ENCODE peak calls at places on chromosomes 6 and 20, in four cellular contexts. Q, W, R and B are unnamed samples.
A peak's percentile ranks its signal among the peaks of the same experiment; 100 is the strongest.

GRCh38 chr6:30884521-30885480 is 482 bp downstream of the DDR1 start:
- DNase-seq in Q (peak; percentile 77), W (peak; percentile 78), R (no peak), B (no peak)

GRCh38 chr20:3071610-3072529 is at the start of gene OXT:
- DNase-seq in Q (no peak), W (no peak), R (no peak), B (no peak)

GRCh38 chr20:17533396-17533795 is 2.2 kb upstream of the BFSP1 start:
- DNase-seq in Q (peak; percentile 39), W (peak; percentile 35), R (no peak), B (peak; percentile 71)

GRCh38 chr20:51498765-51499540 is 43.6 kb downstream of the NFATC2 start:
- DNase-seq in Q (no peak), W (no peak), R (no peak), B (no peak)

GRCh38 chr20:31953749-31954148 is 1.9 kb upstream of the PDRG1 start:
- DNase-seq in Q (no peak), W (no peak), R (no peak), B (no peak)

GRCh38 chr6:124119591-124119990 is 315.9 kb downstream of the NKAIN2 start:
- DNase-seq in Q (no peak), W (no peak), R (no peak), B (no peak)

GRCh38 chr6:157092736-157093135 is 230.6 kb downstream of the TMEM242 start:
- DNase-seq in Q (no peak), W (no peak), R (no peak), B (no peak)

GRCh38 chr6:138523347-138524210 is 24.3 kb upstream of the NHSL1 start:
- DNase-seq in Q (no peak), W (no peak), R (no peak), B (no peak)

GRCh38 chr20:17972121-17972520 is 3.3 kb downstream of the MGME1 start:
- DNase-seq in Q (no peak), W (no peak), R (no peak), B (no peak)

GRCh38 chr20:61185841-61186601 is 66.0 kb upstream of the CDH4 start:
- DNase-seq in Q (no peak), W (no peak), R (no peak), B (no peak)

GRCh38 chr6:37489697-37490336 is 9.9 kb downstream of the CCDC167 start:
- DNase-seq in Q (peak; percentile 68), W (no peak), R (no peak), B (peak; percentile 39)

GRCh38 chr6:108559884-108560462 is 744 bp upstream of the FOXO3 start:
- DNase-seq in Q (peak; percentile 70), W (peak; percentile 73), R (no peak), B (peak; percentile 39)

GRCh38 chr6:37979392-37980221 is 160.1 kb downstream of the ZFAND3 start:
- DNase-seq in Q (no peak), W (no peak), R (no peak), B (no peak)

GRCh38 chr20:12012241-12013222 is 94.8 kb downstream of the BTBD3 start:
- DNase-seq in Q (peak; percentile 54), W (peak; percentile 44), R (peak; percentile 12), B (peak; percentile 67)

GRCh38 chr6:21831531-21832291 is 238.2 kb downstream of the SOX4 start:
- DNase-seq in Q (no peak), W (no peak), R (no peak), B (no peak)

DNA sequence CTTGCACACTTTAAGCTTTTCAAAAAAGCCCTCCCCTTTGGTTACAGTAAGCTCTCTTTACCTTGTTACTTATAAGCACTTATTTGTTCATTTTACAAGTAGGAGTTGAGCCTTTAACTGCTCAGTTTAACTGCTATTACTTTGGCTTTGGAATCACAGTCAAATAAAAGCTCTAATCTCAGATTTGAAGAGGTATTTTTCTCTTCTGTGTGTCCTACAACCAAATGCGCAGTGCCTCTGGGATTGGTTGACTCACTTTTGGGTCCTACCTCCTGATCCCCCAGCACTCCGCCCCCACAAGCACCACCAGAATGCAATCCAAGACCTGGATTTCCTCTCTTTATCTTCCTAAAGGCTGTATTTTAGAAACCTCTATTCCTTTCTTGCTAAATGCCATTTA is 2.5 kb downstream of the NCOA7 start:
- DNase-seq in Q (peak; percentile 33), W (no peak), R (no peak), B (no peak)
- H3K79me2 ChIP-seq in Q (peaks cover 55% of the 10 kb centered on the region), W (peaks cover 31% of the 10 kb centered on the region), R (peaks cover 74% of the 10 kb centered on the region), B (peaks cover 28% of the 10 kb centered on the region)

GRCh38 chr6:17998003-17998402 is 10.6 kb upstream of the KIF13A start:
- DNase-seq in Q (no peak), W (no peak), R (no peak), B (no peak)
- TF ChIP-seq NFIC in Q (no peak), W (no peak), R (no peak), B (no peak)

GRCh38 chr6:158774734-158775449 is 44.3 kb downstream of the EZR start:
- DNase-seq in Q (no peak), W (no peak), R (no peak), B (no peak)

GRCh38 chr6:158772851-158773371 is 46.3 kb downstream of the EZR start:
- DNase-seq in Q (no peak), W (no peak), R (no peak), B (no peak)

GRCh38 chr6:158775832-158776231 is 43.3 kb downstream of the EZR start:
- DNase-seq in Q (no peak), W (no peak), R (no peak), B (no peak)

GRCh38 chr6:158772172-158772571 is 47.0 kb downstream of the EZR start:
- DNase-seq in Q (no peak), W (no peak), R (no peak), B (no peak)

DNA sequence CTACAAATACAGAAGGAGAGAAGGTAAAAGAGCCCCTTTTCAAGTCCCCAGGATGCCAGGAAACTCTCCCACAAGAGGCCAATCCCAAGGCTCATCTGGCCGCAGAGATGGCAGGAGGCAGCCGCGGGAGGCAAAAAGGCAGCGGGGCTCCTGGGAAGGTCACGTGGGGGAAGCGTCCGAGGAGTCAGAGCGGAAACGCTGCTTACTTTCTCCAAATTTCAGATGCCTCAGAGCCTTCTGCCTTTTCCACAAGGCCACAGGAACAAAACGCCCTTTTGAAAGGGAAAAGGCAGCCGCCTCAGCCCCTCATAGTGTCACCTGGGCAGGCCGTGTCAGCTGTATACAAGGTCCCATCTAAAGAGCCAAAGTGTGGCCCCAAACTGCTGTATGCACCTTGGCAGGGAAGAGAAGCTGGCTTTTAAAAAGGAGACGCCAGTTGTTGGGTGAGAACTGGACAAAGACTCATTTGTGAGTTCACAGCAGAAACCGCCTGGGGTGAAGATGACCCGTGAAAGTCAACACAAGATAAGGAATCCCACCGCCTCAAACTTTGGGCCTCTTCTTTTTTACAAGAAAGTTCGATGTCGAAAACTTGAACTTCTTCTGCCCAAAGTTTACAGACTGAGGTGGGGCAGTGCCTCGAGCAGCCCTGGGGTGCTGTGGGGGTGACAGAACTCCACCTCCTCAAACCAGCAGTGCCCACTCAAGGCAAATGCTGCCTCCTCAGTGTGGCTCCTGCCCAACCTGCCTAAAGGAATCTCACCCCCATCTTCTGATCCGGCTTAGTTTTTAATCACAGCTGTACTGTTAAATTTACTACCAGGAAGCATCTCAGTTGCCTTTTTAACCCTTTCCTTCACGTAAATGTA is 45.4 kb downstream of the EZR start:
- DNase-seq in Q (no peak), W (no peak), R (no peak), B (no peak)
- H3K79me2 ChIP-seq in Q (peaks cover 3% of the 10 kb centered on the region), W (no peaks in the 10 kb centered on the region), R (no peaks in the 10 kb centered on the region), B (no peaks in the 10 kb centered on the region)

GRCh38 chr6:13513606-13514502 is 26.5 kb upstream of the GFOD1 start:
- DNase-seq in Q (no peak), W (no peak), R (no peak), B (no peak)

GRCh38 chr6:13512900-13513299 is 25.5 kb upstream of the GFOD1 start:
- DNase-seq in Q (no peak), W (no peak), R (no peak), B (no peak)

GRCh38 chr6:13519839-13520238 is 32.4 kb upstream of the GFOD1 start:
- DNase-seq in Q (no peak), W (no peak), R (no peak), B (no peak)

GRCh38 chr6:13511913-13512717 is 24.7 kb upstream of the GFOD1 start:
- DNase-seq in Q (no peak), W (no peak), R (no peak), B (no peak)

GRCh38 chr6:13517116-13517515 is 29.7 kb upstream of the GFOD1 start:
- DNase-seq in Q (no peak), W (no peak), R (no peak), B (peak; percentile 59)
- TF ChIP-seq NFIC in Q (no peak), W (no peak), R (no peak), B (no peak)

GRCh38 chr6:35370799-35371493 is 28.6 kb downstream of the PPARD start:
- DNase-seq in Q (no peak), W (no peak), R (no peak), B (no peak)
- H3K79me2 ChIP-seq in Q (peaks cover 64% of the 10 kb centered on the region), W (peaks cover 29% of the 10 kb centered on the region), R (peaks cover 11% of the 10 kb centered on the region), B (peaks cover 12% of the 10 kb centered on the region)

GRCh38 chr6:40882321-40882720 is 156.7 kb downstream of the UNC5CL start:
- DNase-seq in Q (peak; percentile 45), W (no peak), R (no peak), B (no peak)
- TF ChIP-seq NFIC in Q (no peak), W (peak; percentile 84), R (no peak), B (no peak)

GRCh38 chr6:116405147-116405546 is 34.4 kb downstream of the DSE start:
- DNase-seq in Q (peak; percentile 34), W (no peak), R (peak; percentile 82), B (no peak)

GRCh38 chr6:116404706-116405105 is 34.0 kb downstream of the DSE start:
- DNase-seq in Q (no peak), W (no peak), R (no peak), B (no peak)

GRCh38 chr6:116403205-116403604 is 32.5 kb downstream of the DSE start:
- DNase-seq in Q (no peak), W (no peak), R (no peak), B (no peak)

GRCh38 chr6:116406678-116407345 is 36.1 kb downstream of the DSE start:
- DNase-seq in Q (no peak), W (peak; percentile 18), R (no peak), B (no peak)

DNA sequence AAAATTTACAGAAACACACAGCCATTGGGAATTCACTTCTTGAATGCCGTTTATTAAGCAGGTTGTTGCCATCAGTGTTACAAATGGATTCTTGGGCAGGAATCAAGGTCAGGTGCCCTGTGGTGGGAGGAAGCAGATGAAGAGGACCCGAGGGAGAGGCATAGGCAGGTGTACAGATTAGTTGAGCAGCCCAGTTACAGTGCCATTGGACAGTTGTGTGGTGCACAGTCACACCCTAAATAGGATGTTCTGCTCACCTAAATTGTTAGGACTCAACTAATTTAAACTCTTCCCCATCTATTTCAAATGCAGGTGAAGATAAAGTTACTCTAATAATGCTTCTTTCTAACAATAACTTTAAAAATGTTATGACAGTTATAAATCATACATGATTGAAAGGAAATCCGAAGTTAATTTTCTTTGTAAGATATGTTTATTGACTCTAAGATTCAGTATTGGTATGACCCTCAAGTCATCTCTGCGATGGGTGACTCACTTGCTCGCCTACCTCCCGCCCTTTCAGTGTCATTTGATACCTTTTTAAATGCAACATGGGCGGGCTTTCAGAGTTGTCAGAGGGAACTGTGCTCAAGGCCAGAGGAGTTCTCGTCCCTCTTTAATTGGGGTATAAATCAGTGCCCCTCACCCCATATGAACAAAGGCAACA is 35.0 kb downstream of the DSE start:
- DNase-seq in Q (no peak), W (peak; percentile 47), R (no peak), B (no peak)
- H3K79me2 ChIP-seq in Q (peaks cover 56% of the 10 kb centered on the region), W (no peaks in the 10 kb centered on the region), R (peaks cover 76% of the 10 kb centered on the region), B (no peaks in the 10 kb centered on the region)